ENCODE peak calls at places on chromosome 10, in four cellular contexts. C is posterior vena cava, M is A549, W is nucleus accumbens. T is an unnamed sample.

GRCh38 chr10:86359111-86359510 is 7.5 kb downstream of the GRID1 start:
- DNase-seq in C (peak), M (no peak), W (no peak), T (no peak)

GRCh38 chr10:105963450-105963849 is 1201.1 kb downstream of the SORCS1 start:
- DNase-seq in C (no peak), M (no peak), W (no peak), T (no peak)

GRCh38 chr10:51861731-51862130 is 162.3 kb upstream of the CSTF2T start:
- DNase-seq in C (peak), M (no peak), W (no peak), T (no peak)

GRCh38 chr10:20089884-20090283 is 273.7 kb downstream of the PLXDC2 start:
- DNase-seq in C (no peak), M (no peak), W (no peak), T (no peak)

GRCh38 chr10:104267721-104268690 is 978 bp upstream of the GSTO2 start:
- DNase-seq in C (no peak), M (no peak), W (no peak), T (peak)

GRCh38 chr10:102393411-102394078 is 2.0 kb upstream of the NFKB2 start:
- DNase-seq in C (no peak), M (no peak), W (no peak), T (peak)

GRCh38 chr10:124494050-124494807 is 32.6 kb downstream of the LHPP start:
- DNase-seq in C (peak), M (no peak), W (no peak), T (no peak)

GRCh38 chr10:58590152-58590551 is 77.5 kb downstream of the BICC1 start:
- DNase-seq in C (peak), M (peak), W (no peak), T (no peak)

GRCh38 chr10:131620904-131621303 is 279.9 kb upstream of the PPP2R2D start:
- DNase-seq in C (peak), M (no peak), W (no peak), T (no peak)

GRCh38 chr10:33706746-33707145 is 372.3 kb upstream of the NRP1 start:
- DNase-seq in C (no peak), M (peak), W (no peak), T (no peak)

GRCh38 chr10:130138479-130138866 is 2.3 kb downstream of the GLRX3 start:
- DNase-seq in C (no peak), M (peak), W (no peak), T (no peak)

GRCh38 chr10:31724296-31724695 is 204.3 kb downstream of the ARHGAP12 start:
- DNase-seq in C (no peak), M (no peak), W (no peak), T (no peak)

GRCh38 chr10:122515588-122516231 is 44.8 kb upstream of the DMBT1 start:
- DNase-seq in C (no peak), M (no peak), W (no peak), T (no peak)

GRCh38 chr10:6124666-6125065 is 35.8 kb downstream of the RBM17 start:
- DNase-seq in C (no peak), M (peak), W (no peak), T (no peak)

GRCh38 chr10:21532694-21533576 is 1.1 kb upstream of the MLLT10 start:
- DNase-seq in C (no peak), M (peak), W (no peak), T (no peak)

GRCh38 chr10:125962200-125962599 is 65.8 kb downstream of the FANK1 start:
- DNase-seq in C (no peak), M (no peak), W (no peak), T (no peak)

GRCh38 chr10:114825513-114826253 is 4.1 kb downstream of the FHIP2A start:
- DNase-seq in C (no peak), M (peak), W (no peak), T (no peak)

GRCh38 chr10:52635651-52636050 is 136.9 kb downstream of the MBL2 start:
- DNase-seq in C (no peak), M (no peak), W (no peak), T (no peak)

GRCh38 chr10:132827423-132827789 is 41.5 kb upstream of the NKX6-2 start:
- DNase-seq in C (no peak), M (no peak), W (no peak), T (no peak)

GRCh38 chr10:360653-361052 is 225.4 kb downstream of the ZMYND11 start:
- DNase-seq in C (no peak), M (no peak), W (no peak), T (no peak)

GRCh38 chr10:49185213-49185612 is 3.0 kb downstream of the TMEM273 start:
- DNase-seq in C (no peak), M (no peak), W (no peak), T (no peak)

GRCh38 chr10:33015798-33016547 is 57.9 kb upstream of the ITGB1 start:
- DNase-seq in C (no peak), M (peak), W (no peak), T (no peak)

GRCh38 chr10:486668-487067 is 202.8 kb downstream of the DIP2C start:
- DNase-seq in C (peak), M (no peak), W (no peak), T (no peak)

GRCh38 chr10:80412521-80412920 is 4.2 kb downstream of the PRXL2A start:
- DNase-seq in C (no peak), M (no peak), W (no peak), T (no peak)

GRCh38 chr10:57696641-57697040 is 571.1 kb downstream of the IPMK start:
- DNase-seq in C (no peak), M (peak), W (no peak), T (no peak)

GRCh38 chr10:3036155-3036554 is 31.2 kb upstream of the PFKP start:
- DNase-seq in C (no peak), M (no peak), W (no peak), T (no peak)

GRCh38 chr10:50216894-50217293 is 34.4 kb downstream of the ASAH2 start:
- DNase-seq in C (no peak), M (no peak), W (no peak), T (no peak)

GRCh38 chr10:88070080-88070880 is 206.9 kb downstream of the PTEN start:
- DNase-seq in C (no peak), M (peak), W (no peak), T (peak)

GRCh38 chr10:75228834-75229233 is 6.9 kb downstream of the COMTD1 start:
- DNase-seq in C (no peak), M (no peak), W (no peak), T (no peak)

GRCh38 chr10:31582365-31583052 is 263.5 kb downstream of the ZEB1 start:
- DNase-seq in C (no peak), M (peak), W (no peak), T (no peak)

GRCh38 chr10:30736685-30737232 is 107.2 kb upstream of the LYZL2 start:
- DNase-seq in C (peak), M (peak), W (no peak), T (no peak)

GRCh38 chr10:34183397-34183796 is 631.7 kb downstream of the PARD3 start:
- DNase-seq in C (no peak), M (no peak), W (no peak), T (no peak)

GRCh38 chr10:130763491-130763890 is 548.0 kb downstream of the TCERG1L start:
- DNase-seq in C (peak), M (no peak), W (no peak), T (no peak)

GRCh38 chr10:77909755-77910375 is 16.7 kb downstream of the DLG5 start:
- DNase-seq in C (no peak), M (peak), W (no peak), T (no peak)

GRCh38 chr10:102198027-102198426 is 28.1 kb upstream of the ELOVL3 start:
- DNase-seq in C (no peak), M (peak), W (no peak), T (no peak)

GRCh38 chr10:2920166-2920565 is 147.2 kb upstream of the PFKP start:
- DNase-seq in C (no peak), M (no peak), W (no peak), T (no peak)

GRCh38 chr10:34089294-34089693 is 725.8 kb downstream of the PARD3 start:
- DNase-seq in C (no peak), M (no peak), W (no peak), T (no peak)

GRCh38 chr10:14806318-14806717 is 31.5 kb downstream of the CDNF start:
- DNase-seq in C (no peak), M (no peak), W (no peak), T (no peak)

GRCh38 chr10:48509974-48510692 is 94.7 kb downstream of the ARHGAP22 start:
- DNase-seq in C (no peak), M (peak), W (no peak), T (peak)

T was measured in HEK293T.